ENCODE peak calls at places on chromosome 3, in six cellular contexts. I is upper lobe of right lung, Y is right lobe of liver, Z is cardiac muscle cell, H is bronchial epithelial cell, L is AG04450. O is an unnamed sample.

GRCh38 chr3:67897686-67898336 is 243.4 kb upstream of the SUCLG2 start:
- DNase-seq in I (no peak), Z (no peak), L (no peak), H (no peak), Y (no peak), O (no peak)

GRCh38 chr3:109188726-109189125 is 52.2 kb downstream of the C3orf85 start:
- DNase-seq in I (no peak), Y (no peak), H (no peak), L (no peak), Z (no peak), O (no peak)

GRCh38 chr3:61560452-61561373 is 658 bp upstream of the PTPRG start:
- DNase-seq in L (peak; percentile 46), H (peak; percentile 66), Z (peak; percentile 95), I (peak; percentile 92), Y (peak; percentile 91), O (peak; percentile 74)

GRCh38 chr3:10998542-10998941 is 6.0 kb downstream of the SLC6A1 start:
- DNase-seq in H (peak; percentile 45), Y (peak; percentile 93), I (no peak), L (no peak), Z (no peak), O (no peak)

GRCh38 chr3:159293493-159293892 is 491.6 kb downstream of the MFSD1 start:
- DNase-seq in I (no peak), L (no peak), Z (no peak), Y (no peak), H (no peak), O (no peak)

GRCh38 chr3:163019260-163019659 is 1522.7 kb downstream of the OTOL1 start:
- DNase-seq in I (no peak), L (no peak), Z (no peak), Y (no peak), H (no peak), O (no peak)

GRCh38 chr3:10950476-10951294 is 41.9 kb upstream of the SLC6A1 start:
- DNase-seq in I (no peak), L (peak; percentile 7), Y (no peak), Z (peak; percentile 66), H (peak; percentile 32), O (peak; percentile 61)

GRCh38 chr3:15744176-15744575 is 53.6 kb downstream of the ANKRD28 start:
- DNase-seq in L (no peak), Z (no peak), H (no peak), Y (no peak), I (no peak), O (no peak)

GRCh38 chr3:192571197-192571791 is 156.0 kb downstream of the FGF12 start:
- DNase-seq in I (peak; percentile 67), L (peak; percentile 6), Y (peak; percentile 65), H (peak; percentile 37), Z (peak; percentile 53), O (peak; percentile 43)

GRCh38 chr3:146581877-146582508 is 23.2 kb downstream of the PLSCR5 start:
- DNase-seq in Y (no peak), H (peak; percentile 99), I (no peak), Z (peak; percentile 57), L (no peak), O (peak; percentile 33)

GRCh38 chr3:135966875-135967274 is 1.3 kb downstream of the PPP2R3A start:
- DNase-seq in Y (no peak), Z (no peak), I (no peak), L (no peak), H (no peak), O (no peak)

GRCh38 chr3:195823998-195824397 is 12.3 kb upstream of the MUC4 start:
- DNase-seq in H (peak; percentile 31), I (peak; percentile 87), Y (peak; percentile 89), Z (peak; percentile 18), L (no peak), O (no peak)

GRCh38 chr3:128297401-128298138 is 144.3 kb downstream of the EEFSEC start:
- DNase-seq in I (no peak), Z (peak; percentile 52), H (peak; percentile 42), Y (peak; percentile 43), L (no peak), O (no peak)

GRCh38 chr3:138060792-138061191 is 50.8 kb downstream of the CLDN18 start:
- DNase-seq in L (no peak), H (no peak), Z (no peak), Y (no peak), I (no peak), O (peak; percentile 23)

GRCh38 chr3:134082582-134082981 is 52.9 kb upstream of the SLCO2A1 start:
- DNase-seq in Z (no peak), I (no peak), Y (no peak), L (no peak), H (no peak), O (no peak)

GRCh38 chr3:154247806-154248480 is 76.3 kb downstream of the DHX36 start:
- DNase-seq in Z (no peak), I (no peak), H (no peak), L (no peak), Y (no peak), O (no peak)

GRCh38 chr3:16143870-16144568 is 30.5 kb upstream of the GALNT15 start:
- DNase-seq in Z (no peak), I (no peak), H (no peak), Y (no peak), L (no peak), O (no peak)

GRCh38 chr3:3066910-3067309 is 43.3 kb downstream of the IL5RA start:
- DNase-seq in H (no peak), I (no peak), Z (no peak), L (no peak), Y (no peak), O (no peak)
- H3K27me3 ChIP-seq in H (no peaks in the 10 kb centered on the region), I (no peaks in the 10 kb centered on the region), Z (no peaks in the 10 kb centered on the region), L (peaks cover 2% of the 10 kb centered on the region), Y (no peaks in the 10 kb centered on the region), O (no peaks in the 10 kb centered on the region)

GRCh38 chr3:42640771-42641370 is 12.6 kb upstream of the ZBTB47 start:
- DNase-seq in I (no peak), L (no peak), H (peak; percentile 71), Y (no peak), Z (no peak), O (no peak)

GRCh38 chr3:42637001-42637400 is 16.5 kb upstream of the ZBTB47 start:
- DNase-seq in H (no peak), L (no peak), I (no peak), Y (no peak), Z (no peak), O (no peak)

GRCh38 chr3:42638339-42638842 is 15.1 kb upstream of the ZBTB47 start:
- DNase-seq in H (no peak), Y (no peak), Z (no peak), L (no peak), I (no peak), O (no peak)

GRCh38 chr3:42640129-42640528 is 13.4 kb upstream of the ZBTB47 start:
- DNase-seq in H (no peak), I (no peak), L (no peak), Y (no peak), Z (no peak), O (no peak)

DNA sequence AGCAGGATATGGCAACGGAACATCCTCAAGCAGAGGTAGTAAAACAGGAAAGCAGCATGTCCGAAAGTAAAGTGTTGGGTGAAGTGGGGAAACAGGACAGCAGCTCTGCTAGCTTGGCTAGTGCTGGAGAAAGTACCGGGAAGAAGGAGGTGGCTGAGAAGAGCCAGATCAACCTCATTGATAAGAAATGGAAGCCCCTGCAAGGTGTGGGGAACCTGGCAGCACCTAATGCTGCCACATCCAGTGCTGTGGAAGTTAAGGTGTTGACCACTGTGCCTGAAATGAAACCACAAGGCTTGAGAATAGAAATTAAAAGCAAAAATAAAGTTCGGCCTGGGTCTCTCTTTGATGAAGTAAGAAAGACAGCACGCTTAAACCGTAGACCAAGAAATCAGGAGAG is 14.3 kb upstream of the ZBTB47 start:
- DNase-seq in L (no peak), H (no peak), Z (no peak), I (no peak), Y (no peak), O (no peak)
- TF ChIP-seq CTCF in L (no peak), H (no peak), Z (no peak), I (no peak), Y (no peak), O (no peak)

GRCh38 chr3:52047295-52047960 is 8.9 kb downstream of the DUSP7 start:
- DNase-seq in L (no peak), Z (no peak), I (peak; percentile 78), H (peak; percentile 83), Y (no peak), O (no peak)

GRCh38 chr3:52044869-52045616 is 11.3 kb downstream of the DUSP7 start:
- DNase-seq in L (no peak), H (no peak), Z (no peak), Y (no peak), I (no peak), O (no peak)

GRCh38 chr3:52043750-52044149 is 12.6 kb downstream of the DUSP7 start:
- DNase-seq in Y (no peak), Z (no peak), I (no peak), L (no peak), H (no peak), O (no peak)

GRCh38 chr3:52046914-52047239 is 9.5 kb downstream of the DUSP7 start:
- DNase-seq in Z (no peak), L (no peak), H (no peak), Y (no peak), I (no peak), O (no peak)

DNA sequence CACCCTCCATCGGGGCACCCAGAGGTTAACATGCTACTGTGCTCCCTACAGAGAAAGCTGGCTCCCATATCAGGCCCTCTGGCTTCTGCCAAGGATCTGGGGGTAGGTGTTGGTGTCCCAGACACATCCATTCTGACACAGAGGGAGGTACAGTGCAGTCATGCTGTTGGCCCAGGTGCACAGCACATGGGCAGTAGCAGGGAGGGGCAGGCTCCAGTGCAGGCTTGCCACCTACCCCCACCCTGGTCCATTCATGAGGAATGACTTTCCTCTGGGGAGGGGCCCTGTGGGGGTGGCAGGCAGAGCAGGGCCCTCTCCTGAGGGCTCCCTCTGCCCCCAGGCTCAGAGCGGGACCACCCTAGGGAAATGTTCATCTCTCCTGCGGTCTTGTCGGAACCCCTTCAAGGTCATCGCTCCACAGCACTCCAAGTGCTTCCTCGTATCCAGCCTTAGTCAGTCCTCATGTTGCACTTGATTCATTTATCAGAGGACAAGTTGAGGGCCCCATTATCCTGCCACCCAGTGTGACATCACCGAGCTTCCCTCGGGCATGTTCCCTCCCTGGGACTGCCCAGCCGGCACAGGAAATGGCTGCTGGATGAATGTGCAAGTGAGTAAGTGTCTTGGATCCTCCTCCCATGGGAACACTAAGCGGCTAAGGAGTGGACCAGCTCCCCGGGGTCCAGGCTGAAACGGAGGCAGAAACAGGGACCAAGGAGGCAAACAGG is 10.0 kb downstream of the DUSP7 start:
- DNase-seq in I (no peak), Z (peak; percentile 90), H (peak; percentile 99), Y (no peak), L (peak; percentile 87), O (peak; percentile 91)
- H3K4me3 ChIP-seq in I (no peak overlapping the region), Z (no peak overlapping the region), H (no peak overlapping the region), Y (no peak overlapping the region), L (no peak overlapping the region), O (no peak overlapping the region)

GRCh38 chr3:66199089-66199473 is 21.7 kb upstream of the SLC25A26 start:
- DNase-seq in L (no peak), H (no peak), Z (no peak), I (no peak), Y (no peak), O (no peak)

GRCh38 chr3:66200147-66200546 is 20.7 kb upstream of the SLC25A26 start:
- DNase-seq in Y (no peak), Z (no peak), H (no peak), L (no peak), I (no peak), O (no peak)

GRCh38 chr3:66198437-66199088 is 22.2 kb upstream of the SLC25A26 start:
- DNase-seq in Z (no peak), L (no peak), Y (no peak), I (no peak), H (no peak), O (no peak)

GRCh38 chr3:66195347-66195783 is 25.4 kb upstream of the SLC25A26 start:
- DNase-seq in I (peak; percentile 71), Z (peak; percentile 54), L (peak; percentile 55), Y (peak; percentile 52), H (peak; percentile 13), O (peak; percentile 29)

GRCh38 chr3:66196633-66197032 is 24.2 kb upstream of the SLC25A26 start:
- DNase-seq in Y (no peak), H (peak; percentile 9), Z (no peak), I (no peak), L (no peak), O (no peak)
- H3K27me3 ChIP-seq in Y (no peaks in the 10 kb centered on the region), H (peaks cover 4% of the 10 kb centered on the region), Z (no peaks in the 10 kb centered on the region), I (peaks cover 14% of the 10 kb centered on the region), L (peaks cover 3% of the 10 kb centered on the region), O (no peaks in the 10 kb centered on the region)

O was measured in brain microvascular endothelial cell.